ENCODE peak calls at places on chromosomes 7 and 10, in six cellular contexts. One of them, this sample, is unnamed.

GRCh38 chr7:23333671-23334246 is 34.6 kb downstream of the MALSU1 start:
- DNase-seq in GM13977: no peak
- DNase-seq in uterus: peak
- DNase-seq in A549: peak
- DNase-seq in GM12865: no peak
- DNase-seq in brain microvascular endothelial cell: peak
- DNase-seq in this sample: peak

GRCh38 chr10:30247704-30248103 is 101.4 kb downstream of the MTPAP start:
- DNase-seq in GM13977: no peak
- DNase-seq in uterus: no peak
- DNase-seq in A549: no peak
- DNase-seq in GM12865: peak
- DNase-seq in brain microvascular endothelial cell: no peak
- DNase-seq in this sample: no peak

GRCh38 chr10:122468220-122468922 is 7.0 kb downstream of the HTRA1 start:
- DNase-seq in GM13977: no peak
- DNase-seq in uterus: no peak
- DNase-seq in A549: no peak
- DNase-seq in GM12865: no peak
- DNase-seq in brain microvascular endothelial cell: no peak
- DNase-seq in this sample: no peak

GRCh38 chr7:92835140-92835850 is 1.1 kb downstream of the CDK6 start:
- DNase-seq in GM13977: peak
- DNase-seq in uterus: peak
- DNase-seq in A549: peak
- DNase-seq in GM12865: peak
- DNase-seq in brain microvascular endothelial cell: peak
- DNase-seq in this sample: peak

GRCh38 chr7:93601363-93601762 is 26.8 kb upstream of the CALCR start:
- DNase-seq in GM13977: no peak
- DNase-seq in uterus: no peak
- DNase-seq in A549: peak
- DNase-seq in GM12865: no peak
- DNase-seq in brain microvascular endothelial cell: no peak
- DNase-seq in this sample: no peak

GRCh38 chr10:1377756-1378397 is 321.7 kb downstream of the WDR37 start:
- DNase-seq in GM13977: no peak
- DNase-seq in uterus: no peak
- DNase-seq in A549: no peak
- DNase-seq in GM12865: no peak
- DNase-seq in brain microvascular endothelial cell: no peak
- DNase-seq in this sample: no peak

GRCh38 chr7:156014201-156014600 is 201.9 kb upstream of the SHH start:
- DNase-seq in GM13977: no peak
- DNase-seq in uterus: no peak
- DNase-seq in A549: no peak
- DNase-seq in GM12865: no peak
- DNase-seq in brain microvascular endothelial cell: no peak
- DNase-seq in this sample: no peak

GRCh38 chr10:116080553-116080952 is 192.5 kb downstream of the GFRA1 start:
- DNase-seq in GM13977: no peak
- DNase-seq in uterus: no peak
- DNase-seq in A549: peak
- DNase-seq in GM12865: no peak
- DNase-seq in brain microvascular endothelial cell: no peak
- DNase-seq in this sample: no peak

GRCh38 chr7:155187061-155187785 is 110.5 kb upstream of the INSIG1 start:
- DNase-seq in GM13977: no peak
- DNase-seq in uterus: no peak
- DNase-seq in A549: no peak
- DNase-seq in GM12865: no peak
- DNase-seq in brain microvascular endothelial cell: no peak
- DNase-seq in this sample: no peak

GRCh38 chr10:17616403-17617030 is 657 bp downstream of the HACD1 start:
- DNase-seq in GM13977: peak
- DNase-seq in uterus: peak
- DNase-seq in A549: peak
- DNase-seq in GM12865: peak
- DNase-seq in brain microvascular endothelial cell: peak
- DNase-seq in this sample: peak

GRCh38 chr10:122307669-122308486 is 36.8 kb downstream of the BTBD16 start:
- DNase-seq in GM13977: peak
- DNase-seq in uterus: peak
- DNase-seq in A549: peak
- DNase-seq in GM12865: peak
- DNase-seq in brain microvascular endothelial cell: peak
- DNase-seq in this sample: no peak

GRCh38 chr10:93280699-93281366 is 201.3 kb downstream of the MYOF start:
- DNase-seq in GM13977: no peak
- DNase-seq in uterus: no peak
- DNase-seq in A549: no peak
- DNase-seq in GM12865: no peak
- DNase-seq in brain microvascular endothelial cell: no peak
- DNase-seq in this sample: no peak

GRCh38 chr7:33979807-33980355 is 74.5 kb downstream of the BMPER start:
- DNase-seq in GM13977: no peak
- DNase-seq in uterus: no peak
- DNase-seq in A549: peak
- DNase-seq in GM12865: no peak
- DNase-seq in brain microvascular endothelial cell: peak
- DNase-seq in this sample: no peak

GRCh38 chr7:1536768-1537630 is 6.5 kb downstream of the MAFK start:
- DNase-seq in GM13977: no peak
- DNase-seq in uterus: peak
- DNase-seq in A549: peak
- DNase-seq in GM12865: no peak
- DNase-seq in brain microvascular endothelial cell: peak
- DNase-seq in this sample: peak

GRCh38 chr10:110443239-110444008 is 54.3 kb upstream of the DUSP5 start:
- DNase-seq in GM13977: no peak
- DNase-seq in uterus: no peak
- DNase-seq in A549: no peak
- DNase-seq in GM12865: no peak
- DNase-seq in brain microvascular endothelial cell: no peak
- DNase-seq in this sample: no peak

GRCh38 chr7:131381069-131381838 is 53.6 kb downstream of the MKLN1 start:
- DNase-seq in GM13977: no peak
- DNase-seq in uterus: no peak
- DNase-seq in A549: no peak
- DNase-seq in GM12865: no peak
- DNase-seq in brain microvascular endothelial cell: peak
- DNase-seq in this sample: no peak

GRCh38 chr7:50674896-50675835 is 107.5 kb downstream of the GRB10 start:
- DNase-seq in GM13977: no peak
- DNase-seq in uterus: no peak
- DNase-seq in A549: no peak
- DNase-seq in GM12865: no peak
- DNase-seq in brain microvascular endothelial cell: no peak
- DNase-seq in this sample: no peak

GRCh38 chr10:49015700-49016099 is 76.1 kb upstream of the LRRC18 start:
- DNase-seq in GM13977: no peak
- DNase-seq in uterus: no peak
- DNase-seq in A549: no peak
- DNase-seq in GM12865: no peak
- DNase-seq in brain microvascular endothelial cell: no peak
- DNase-seq in this sample: no peak

GRCh38 chr7:97595439-97595838 is 136.4 kb upstream of the TAC1 start:
- DNase-seq in GM13977: no peak
- DNase-seq in uterus: no peak
- DNase-seq in A549: no peak
- DNase-seq in GM12865: no peak
- DNase-seq in brain microvascular endothelial cell: no peak
- DNase-seq in this sample: no peak

GRCh38 chr7:19110778-19111175 is 6.7 kb downstream of the TWIST1 start:
- DNase-seq in GM13977: no peak
- DNase-seq in uterus: no peak
- DNase-seq in A549: no peak
- DNase-seq in GM12865: no peak
- DNase-seq in brain microvascular endothelial cell: no peak
- DNase-seq in this sample: no peak

GRCh38 chr7:101602484-101603241 is 26.4 kb downstream of the MYL10 start:
- DNase-seq in GM13977: peak
- DNase-seq in uterus: peak
- DNase-seq in A549: peak
- DNase-seq in GM12865: peak
- DNase-seq in brain microvascular endothelial cell: peak
- DNase-seq in this sample: peak

GRCh38 chr7:130380121-130380860 is at the start of gene CPA1:
- DNase-seq in GM13977: no peak
- DNase-seq in uterus: no peak
- DNase-seq in A549: no peak
- DNase-seq in GM12865: no peak
- DNase-seq in brain microvascular endothelial cell: no peak
- DNase-seq in this sample: no peak

GRCh38 chr7:153193144-153193595 is 433.6 kb downstream of the ACTR3B start:
- DNase-seq in GM13977: peak
- DNase-seq in uterus: peak
- DNase-seq in A549: peak
- DNase-seq in GM12865: peak
- DNase-seq in brain microvascular endothelial cell: no peak
- DNase-seq in this sample: no peak

DNA sequence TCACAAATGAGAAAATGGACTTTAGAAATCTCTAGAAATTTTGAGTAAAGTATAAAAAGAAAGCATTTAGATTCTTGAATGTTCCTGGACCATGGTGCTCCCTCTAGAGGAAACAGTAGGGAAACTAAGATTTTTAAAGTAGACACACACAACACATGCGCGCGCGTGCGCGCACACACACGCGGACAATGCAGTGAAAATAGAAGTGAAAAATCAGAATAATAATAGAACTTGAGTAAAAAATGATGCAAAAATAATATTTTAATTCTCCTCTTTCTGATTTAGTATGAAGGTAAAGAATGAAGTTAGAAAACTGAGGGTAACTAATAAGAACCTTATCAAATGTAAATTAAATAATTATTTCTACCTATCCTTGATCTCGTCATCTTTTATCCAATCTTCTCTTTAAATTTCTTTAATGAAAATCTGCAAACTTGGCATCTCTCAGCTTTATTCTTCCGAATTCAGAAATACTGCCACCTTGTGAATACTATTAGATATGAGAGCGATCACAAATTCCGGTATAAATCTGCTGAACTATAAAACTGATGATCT is 117.0 kb upstream of the AMPH start:
- DNase-seq in GM13977: no peak
- DNase-seq in uterus: no peak
- DNase-seq in A549: peak
- DNase-seq in GM12865: no peak
- DNase-seq in brain microvascular endothelial cell: peak
- DNase-seq in this sample: no peak
- TF ChIP-seq CTCF in GM13977: no peak
- TF ChIP-seq CTCF in uterus: peak
- TF ChIP-seq CTCF in A549: peak
- TF ChIP-seq CTCF in GM12865: peak
- TF ChIP-seq CTCF in brain microvascular endothelial cell: peak
- TF ChIP-seq CTCF in this sample: no peak

DNA sequence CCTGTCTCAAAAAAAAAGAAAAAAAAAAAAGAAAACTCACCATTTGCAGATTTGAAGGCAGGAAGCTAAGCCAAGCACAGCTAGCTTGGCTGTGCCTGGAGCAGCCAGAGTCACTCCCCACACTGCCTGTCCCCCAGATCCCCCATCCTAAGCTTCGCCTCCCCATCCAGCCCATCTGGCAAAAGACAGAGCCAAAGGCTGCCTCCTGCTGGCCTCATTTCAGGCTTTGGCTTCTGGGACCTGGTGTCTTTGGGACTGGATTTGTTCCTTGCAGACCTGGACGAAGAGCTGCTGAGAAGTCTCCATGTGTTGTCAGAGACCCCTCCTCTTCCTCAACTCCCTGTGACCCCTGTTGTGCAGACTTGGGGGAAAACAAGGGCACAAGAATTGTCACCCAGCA is 8.1 kb downstream of the ASL start:
- DNase-seq in GM13977: no peak
- DNase-seq in uterus: no peak
- DNase-seq in A549: no peak
- DNase-seq in GM12865: no peak
- DNase-seq in brain microvascular endothelial cell: no peak
- DNase-seq in this sample: no peak
- TF ChIP-seq CTCF in GM13977: no peak
- TF ChIP-seq CTCF in uterus: no peak
- TF ChIP-seq CTCF in A549: no peak
- TF ChIP-seq CTCF in GM12865: no peak
- TF ChIP-seq CTCF in brain microvascular endothelial cell: peak
- TF ChIP-seq CTCF in this sample: no peak

GRCh38 chr10:20856484-20856883 is 40.6 kb downstream of the NEBL start:
- DNase-seq in GM13977: no peak
- DNase-seq in uterus: no peak
- DNase-seq in A549: no peak
- DNase-seq in GM12865: no peak
- DNase-seq in brain microvascular endothelial cell: no peak
- DNase-seq in this sample: no peak

GRCh38 chr10:20858292-20859124 is 38.6 kb downstream of the NEBL start:
- DNase-seq in GM13977: no peak
- DNase-seq in uterus: no peak
- DNase-seq in A549: peak
- DNase-seq in GM12865: peak
- DNase-seq in brain microvascular endothelial cell: no peak
- DNase-seq in this sample: no peak

GRCh38 chr10:20853276-20853675 is 43.8 kb downstream of the NEBL start:
- DNase-seq in GM13977: no peak
- DNase-seq in uterus: no peak
- DNase-seq in A549: no peak
- DNase-seq in GM12865: no peak
- DNase-seq in brain microvascular endothelial cell: no peak
- DNase-seq in this sample: no peak

GRCh38 chr10:20852303-20852702 is 44.8 kb downstream of the NEBL start:
- DNase-seq in GM13977: no peak
- DNase-seq in uterus: no peak
- DNase-seq in A549: no peak
- DNase-seq in GM12865: no peak
- DNase-seq in brain microvascular endothelial cell: no peak
- DNase-seq in this sample: no peak

DNA sequence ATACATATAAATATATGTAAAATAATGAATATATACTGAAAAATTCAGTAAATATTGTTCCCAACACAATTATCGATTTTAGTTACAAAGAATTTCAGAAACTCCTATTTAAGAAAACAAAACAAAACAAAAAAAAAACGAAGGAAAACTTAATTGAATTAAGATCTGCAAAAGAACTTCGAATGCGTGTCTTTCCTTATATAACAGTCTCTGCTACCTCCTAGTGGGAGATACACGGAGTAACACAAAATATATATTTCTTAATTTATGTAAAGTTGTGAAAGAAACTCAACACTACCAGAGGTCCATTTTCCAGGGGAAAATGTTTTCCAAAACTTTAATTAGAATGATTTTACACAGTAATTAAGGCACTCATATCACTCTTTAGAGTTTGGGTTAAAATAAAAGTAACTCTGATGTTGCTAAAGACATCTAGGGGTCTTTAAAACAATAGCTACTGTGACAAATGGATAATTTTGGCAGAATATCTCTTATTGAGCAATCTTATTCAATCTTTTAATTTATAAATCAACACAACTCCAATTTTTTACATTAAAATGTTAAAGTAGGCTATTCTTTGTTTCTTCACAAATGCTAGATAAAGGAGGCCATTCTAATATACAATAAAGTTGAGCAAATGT is 41.6 kb downstream of the NEBL start:
- DNase-seq in GM13977: no peak
- DNase-seq in uterus: no peak
- DNase-seq in A549: peak
- DNase-seq in GM12865: no peak
- DNase-seq in brain microvascular endothelial cell: no peak
- DNase-seq in this sample: no peak
- TF ChIP-seq CTCF in GM13977: peak
- TF ChIP-seq CTCF in uterus: peak
- TF ChIP-seq CTCF in A549: peak
- TF ChIP-seq CTCF in GM12865: no peak
- TF ChIP-seq CTCF in brain microvascular endothelial cell: peak
- TF ChIP-seq CTCF in this sample: no peak

GRCh38 chr10:131487822-131488221 is 176.3 kb upstream of the TCERG1L start:
- DNase-seq in GM13977: no peak
- DNase-seq in uterus: no peak
- DNase-seq in A549: no peak
- DNase-seq in GM12865: no peak
- DNase-seq in brain microvascular endothelial cell: no peak
- DNase-seq in this sample: no peak
- TF ChIP-seq CTCF in GM13977: no peak
- TF ChIP-seq CTCF in uterus: no peak
- TF ChIP-seq CTCF in A549: no peak
- TF ChIP-seq CTCF in GM12865: no peak
- TF ChIP-seq CTCF in brain microvascular endothelial cell: no peak
- TF ChIP-seq CTCF in this sample: no peak

This sample was measured in lower leg skin.